ENCODE peak calls at places on chromosomes 4 and X, in four cellular contexts. O is substantia nigra; Y is stimulated activated CD4-positive, alpha-beta T cell treated with anti-CD3 and anti-CD28 coated beads, Interleukin-4, amount 100 ng/mL, for 48 hours; D is activated CD4-positive, alpha-beta T cell treated with anti-CD3 and anti-CD28 coated beads, Interleukin-2, amount 50 U/mL, for 24 hours. J is an unnamed sample.

GRCh38 chrX:50000937-50001542 is 78.6 kb downstream of the CLCN5 start:
- DNase-seq in O (no peak), Y (no peak), D (no peak), J (no peak)

GRCh38 chr4:15717126-15717525 is 14.3 kb downstream of the BST1 start:
- DNase-seq in O (no peak), Y (no peak), D (no peak), J (no peak)

GRCh38 chr4:11451720-11452119 is 23.0 kb upstream of the HS3ST1 start:
- DNase-seq in O (no peak), Y (no peak), D (no peak), J (no peak)

GRCh38 chrX:41558531-41558930 is 111.4 kb downstream of the NYX start:
- DNase-seq in O (no peak), Y (no peak), D (no peak), J (no peak)

GRCh38 chrX:74450803-74451449 is 29.6 kb downstream of the SLC16A2 start:
- DNase-seq in O (no peak), Y (no peak), D (no peak), J (no peak)

GRCh38 chr4:6619466-6620255 is 20.8 kb upstream of the MRFAP1 start:
- DNase-seq in O (no peak), Y (no peak), D (no peak), J (no peak)

GRCh38 chr4:95869961-95870500 is 30.1 kb downstream of the PDHA2 start:
- DNase-seq in O (no peak), Y (no peak), D (no peak), J (no peak)

GRCh38 chrX:113124693-113125092 is 284.1 kb upstream of the AMOT start:
- DNase-seq in O (no peak), Y (no peak), D (no peak), J (no peak)

GRCh38 chrX:10794203-10794630 is 173.8 kb upstream of the MID1 start:
- DNase-seq in O (no peak), Y (no peak), D (no peak), J (no peak)

GRCh38 chr4:76904646-76905190 is 6.8 kb upstream of the SOWAHB start:
- DNase-seq in O (no peak), Y (no peak), D (no peak), J (no peak)

GRCh38 chr4:11741190-11741652 is 312.5 kb upstream of the HS3ST1 start:
- DNase-seq in O (no peak), Y (no peak), D (no peak), J (no peak)

GRCh38 chrX:47556045-47556623 is 4.9 kb upstream of the ARAF start:
- DNase-seq in O (peak), Y (peak), D (peak), J (peak)

GRCh38 chrX:12701625-12702024 is 89.6 kb upstream of the PRPS2 start:
- DNase-seq in O (no peak), Y (no peak), D (no peak), J (peak)

GRCh38 chrX:1481636-1482529 is 29.2 kb upstream of the ASMTL start:
- DNase-seq in O (no peak), Y (peak), D (peak), J (peak)

J was measured in putamen.